ENCODE peak calls at places on chromosomes 7 and 10, in eight cellular contexts. One of them, this sample, is unnamed.

GRCh38 chr7:80902035-80902434 is 16.8 kb downstream of the SEMA3C start:
- ATAC-seq in HepG2: no peak
- ATAC-seq in HCT116: no peak
- ATAC-seq in K562: no peak
- ATAC-seq in GM23338: no peak
- ATAC-seq in Panc1: no peak
- ATAC-seq in GM12878: no peak
- ATAC-seq in upper lobe of left lung: no peak
- ATAC-seq in this sample: no peak

GRCh38 chr7:98418636-98419315 is 17.9 kb upstream of the BAIAP2L1 start:
- ATAC-seq in HepG2: peak; percentile 80
- ATAC-seq in HCT116: peak; percentile 84
- ATAC-seq in K562: peak; percentile 66
- ATAC-seq in GM23338: no peak
- ATAC-seq in Panc1: peak; percentile 95
- ATAC-seq in GM12878: no peak
- ATAC-seq in upper lobe of left lung: peak; percentile 68
- ATAC-seq in this sample: no peak

GRCh38 chr7:90690159-90690858 is 94.2 kb downstream of the CDK14 start:
- ATAC-seq in HepG2: no peak
- ATAC-seq in HCT116: no peak
- ATAC-seq in K562: no peak
- ATAC-seq in GM23338: no peak
- ATAC-seq in Panc1: no peak
- ATAC-seq in GM12878: peak; percentile 69
- ATAC-seq in upper lobe of left lung: no peak
- ATAC-seq in this sample: no peak

GRCh38 chr10:13990392-13990805 is 340.3 kb downstream of the FRMD4A start:
- ATAC-seq in HepG2: no peak
- ATAC-seq in HCT116: no peak
- ATAC-seq in K562: no peak
- ATAC-seq in GM23338: no peak
- ATAC-seq in Panc1: no peak
- ATAC-seq in GM12878: no peak
- ATAC-seq in upper lobe of left lung: peak; percentile 77
- ATAC-seq in this sample: peak; percentile 71

GRCh38 chr10:96767611-96768010 is 47.3 kb upstream of the PIK3AP1 start:
- ATAC-seq in HepG2: no peak
- ATAC-seq in HCT116: no peak
- ATAC-seq in K562: no peak
- ATAC-seq in GM23338: no peak
- ATAC-seq in Panc1: no peak
- ATAC-seq in GM12878: no peak
- ATAC-seq in upper lobe of left lung: no peak
- ATAC-seq in this sample: no peak

GRCh38 chr10:59865101-59865500 is 41.3 kb downstream of the CCDC6 start:
- ATAC-seq in HepG2: peak; percentile 76
- ATAC-seq in HCT116: peak; percentile 91
- ATAC-seq in K562: peak; percentile 89
- ATAC-seq in GM23338: peak; percentile 72
- ATAC-seq in Panc1: peak; percentile 65
- ATAC-seq in GM12878: peak; percentile 91
- ATAC-seq in upper lobe of left lung: peak; percentile 62
- ATAC-seq in this sample: peak; percentile 59

GRCh38 chr10:91000470-91000869 is 79.6 kb upstream of the ANKRD1 start:
- ATAC-seq in HepG2: no peak
- ATAC-seq in HCT116: no peak
- ATAC-seq in K562: no peak
- ATAC-seq in GM23338: no peak
- ATAC-seq in Panc1: no peak
- ATAC-seq in GM12878: no peak
- ATAC-seq in upper lobe of left lung: no peak
- ATAC-seq in this sample: no peak

GRCh38 chr7:47355684-47356083 is 226.2 kb downstream of the TNS3 start:
- ATAC-seq in HepG2: no peak
- ATAC-seq in HCT116: no peak
- ATAC-seq in K562: no peak
- ATAC-seq in GM23338: no peak
- ATAC-seq in Panc1: no peak
- ATAC-seq in GM12878: no peak
- ATAC-seq in upper lobe of left lung: no peak
- ATAC-seq in this sample: no peak

GRCh38 chr7:32336726-32337125 is 153.5 kb downstream of the LSM5 start:
- ATAC-seq in HepG2: no peak
- ATAC-seq in HCT116: no peak
- ATAC-seq in K562: no peak
- ATAC-seq in GM23338: no peak
- ATAC-seq in Panc1: no peak
- ATAC-seq in GM12878: no peak
- ATAC-seq in upper lobe of left lung: no peak
- ATAC-seq in this sample: no peak

GRCh38 chr10:77537720-77538373 is 99.8 kb downstream of the KCNMA1 start:
- ATAC-seq in HepG2: no peak
- ATAC-seq in HCT116: no peak
- ATAC-seq in K562: no peak
- ATAC-seq in GM23338: no peak
- ATAC-seq in Panc1: no peak
- ATAC-seq in GM12878: no peak
- ATAC-seq in upper lobe of left lung: peak; percentile 12
- ATAC-seq in this sample: peak; percentile 76
- TF ChIP-seq POLR2AphosphoS5 in HepG2: no peak
- TF ChIP-seq POLR2AphosphoS5 in HCT116: no peak
- TF ChIP-seq POLR2AphosphoS5 in K562: no peak
- TF ChIP-seq POLR2AphosphoS5 in GM23338: no peak
- TF ChIP-seq POLR2AphosphoS5 in Panc1: no peak
- TF ChIP-seq POLR2AphosphoS5 in GM12878: no peak
- TF ChIP-seq POLR2AphosphoS5 in upper lobe of left lung: no peak
- TF ChIP-seq POLR2AphosphoS5 in this sample: peak; percentile 74

DNA sequence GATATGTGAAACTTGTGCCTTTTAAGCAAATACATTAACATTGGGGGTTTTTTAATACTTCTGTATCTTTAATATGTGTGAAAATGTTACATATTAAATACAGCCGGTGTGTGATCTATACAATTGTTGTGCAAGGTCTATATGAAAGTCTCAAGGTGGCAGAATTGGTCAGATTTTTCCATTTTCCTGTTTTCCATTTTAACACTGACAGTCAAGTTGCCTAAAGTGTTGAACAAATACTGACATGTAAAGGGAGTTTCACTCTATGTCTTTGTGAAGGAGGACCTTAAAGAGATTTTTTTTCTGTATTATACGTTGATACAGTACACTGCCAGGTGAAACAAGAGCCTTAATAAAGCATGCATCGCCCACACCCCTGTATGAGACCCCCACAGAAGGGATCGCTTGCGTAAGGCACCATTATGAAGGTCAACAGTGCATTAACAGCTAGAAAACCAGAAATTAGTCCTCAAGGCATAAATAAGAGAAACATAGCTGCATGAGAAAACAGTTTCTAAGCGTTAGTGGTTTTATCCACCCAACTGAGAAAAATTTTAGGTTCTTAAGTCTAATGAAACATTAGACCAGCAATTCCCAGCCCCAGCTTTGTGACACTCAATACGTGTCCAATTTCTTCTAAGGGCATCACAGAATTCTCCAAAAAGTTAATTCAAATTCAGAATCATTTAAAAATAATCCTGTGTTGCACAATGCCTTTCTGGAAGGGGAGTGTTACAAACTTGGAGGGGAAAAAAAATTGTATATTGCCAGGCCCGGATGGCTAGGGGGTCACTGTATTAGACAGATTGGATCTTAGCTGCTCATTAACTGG is 6.9 kb downstream of the KLF6 start:
- ATAC-seq in HepG2: no peak
- ATAC-seq in HCT116: no peak
- ATAC-seq in K562: no peak
- ATAC-seq in GM23338: no peak
- ATAC-seq in Panc1: no peak
- ATAC-seq in GM12878: no peak
- ATAC-seq in upper lobe of left lung: no peak
- ATAC-seq in this sample: no peak
- TF ChIP-seq POLR2AphosphoS5 in HepG2: no peak
- TF ChIP-seq POLR2AphosphoS5 in HCT116: no peak
- TF ChIP-seq POLR2AphosphoS5 in K562: no peak
- TF ChIP-seq POLR2AphosphoS5 in GM23338: no peak
- TF ChIP-seq POLR2AphosphoS5 in Panc1: peak; percentile 51
- TF ChIP-seq POLR2AphosphoS5 in GM12878: peak; percentile 22
- TF ChIP-seq POLR2AphosphoS5 in upper lobe of left lung: no peak
- TF ChIP-seq POLR2AphosphoS5 in this sample: no peak

GRCh38 chr7:122515404-122515803 is 183.5 kb downstream of the RNF133 start:
- ATAC-seq in HepG2: peak; percentile 97
- ATAC-seq in HCT116: no peak
- ATAC-seq in K562: no peak
- ATAC-seq in GM23338: no peak
- ATAC-seq in Panc1: no peak
- ATAC-seq in GM12878: peak; percentile 58
- ATAC-seq in upper lobe of left lung: no peak
- ATAC-seq in this sample: no peak

GRCh38 chr7:122507591-122507990 is 191.3 kb downstream of the RNF133 start:
- ATAC-seq in HepG2: no peak
- ATAC-seq in HCT116: no peak
- ATAC-seq in K562: no peak
- ATAC-seq in GM23338: no peak
- ATAC-seq in Panc1: no peak
- ATAC-seq in GM12878: no peak
- ATAC-seq in upper lobe of left lung: no peak
- ATAC-seq in this sample: no peak

DNA sequence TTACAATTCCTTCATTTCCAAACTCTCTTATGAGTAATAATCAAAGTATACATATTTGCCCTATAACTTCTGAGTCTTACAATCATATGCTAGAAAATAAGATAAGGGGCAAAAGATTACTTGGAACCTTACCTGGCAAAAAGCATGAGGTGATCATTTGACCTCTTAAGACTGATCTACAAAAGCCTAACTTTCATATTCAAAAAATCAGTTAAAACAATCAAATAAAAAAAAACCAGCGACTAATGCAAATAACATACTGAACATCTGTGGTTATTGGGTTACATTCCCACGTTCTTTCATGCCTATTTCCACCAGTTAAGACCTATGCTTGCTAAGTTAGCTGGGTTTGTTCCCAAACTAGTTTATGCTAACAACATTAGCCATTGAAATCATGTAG is 187.6 kb downstream of the RNF133 start:
- ATAC-seq in HepG2: no peak
- ATAC-seq in HCT116: no peak
- ATAC-seq in K562: no peak
- ATAC-seq in GM23338: no peak
- ATAC-seq in Panc1: no peak
- ATAC-seq in GM12878: no peak
- ATAC-seq in upper lobe of left lung: no peak
- ATAC-seq in this sample: no peak
- TF ChIP-seq POLR2AphosphoS5 in HepG2: no peak
- TF ChIP-seq POLR2AphosphoS5 in HCT116: no peak
- TF ChIP-seq POLR2AphosphoS5 in K562: no peak
- TF ChIP-seq POLR2AphosphoS5 in GM23338: no peak
- TF ChIP-seq POLR2AphosphoS5 in Panc1: no peak
- TF ChIP-seq POLR2AphosphoS5 in GM12878: no peak
- TF ChIP-seq POLR2AphosphoS5 in upper lobe of left lung: no peak
- TF ChIP-seq POLR2AphosphoS5 in this sample: no peak

DNA sequence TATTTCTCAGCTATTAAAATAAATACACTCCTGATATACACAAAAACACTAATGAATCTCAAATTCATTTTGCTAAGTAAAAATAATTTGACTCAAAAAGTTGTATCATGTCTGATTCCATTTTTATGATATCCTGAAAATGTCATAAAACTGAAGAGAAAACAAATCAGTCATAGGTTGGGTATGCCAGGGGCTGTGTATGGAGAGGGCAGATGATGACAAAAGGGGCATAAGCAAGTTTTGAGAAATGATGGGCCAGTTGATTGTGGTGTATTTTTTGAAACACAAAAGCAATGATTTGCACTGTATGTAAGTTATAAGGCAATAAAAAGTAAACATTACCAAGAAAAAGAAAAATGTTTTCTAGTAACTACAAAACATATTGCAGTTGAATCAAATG is 35.3 kb upstream of the ING3 start:
- ATAC-seq in HepG2: no peak
- ATAC-seq in HCT116: no peak
- ATAC-seq in K562: no peak
- ATAC-seq in GM23338: no peak
- ATAC-seq in Panc1: no peak
- ATAC-seq in GM12878: no peak
- ATAC-seq in upper lobe of left lung: no peak
- ATAC-seq in this sample: no peak
- TF ChIP-seq POLR2AphosphoS5 in HepG2: no peak
- TF ChIP-seq POLR2AphosphoS5 in HCT116: no peak
- TF ChIP-seq POLR2AphosphoS5 in K562: no peak
- TF ChIP-seq POLR2AphosphoS5 in GM23338: no peak
- TF ChIP-seq POLR2AphosphoS5 in Panc1: no peak
- TF ChIP-seq POLR2AphosphoS5 in GM12878: no peak
- TF ChIP-seq POLR2AphosphoS5 in upper lobe of left lung: no peak
- TF ChIP-seq POLR2AphosphoS5 in this sample: no peak

DNA sequence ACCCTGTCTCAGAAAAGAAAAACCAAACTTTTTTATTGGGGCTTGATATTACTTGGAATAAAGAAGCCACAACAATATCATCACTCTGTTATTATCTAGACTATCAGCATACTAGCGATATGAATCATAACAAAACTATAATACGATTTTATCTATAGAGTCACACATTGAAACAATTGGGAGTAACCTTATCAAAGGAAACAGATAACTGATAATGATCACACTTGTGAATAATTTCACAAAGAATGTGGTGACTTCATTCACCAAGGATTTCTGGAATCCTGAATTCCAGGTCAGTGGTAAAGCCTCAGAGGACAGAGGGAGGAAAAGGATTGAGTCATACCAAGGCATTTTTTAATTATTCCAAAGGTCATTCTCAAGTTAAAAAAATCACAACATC is 32.1 kb upstream of the NMT2 start:
- ATAC-seq in HepG2: peak; percentile 45
- ATAC-seq in HCT116: peak; percentile 79
- ATAC-seq in K562: no peak
- ATAC-seq in GM23338: peak; percentile 57
- ATAC-seq in Panc1: peak; percentile 91
- ATAC-seq in GM12878: no peak
- ATAC-seq in upper lobe of left lung: peak; percentile 76
- ATAC-seq in this sample: peak; percentile 81
- TF ChIP-seq POLR2AphosphoS5 in HepG2: no peak
- TF ChIP-seq POLR2AphosphoS5 in HCT116: peak; percentile 66
- TF ChIP-seq POLR2AphosphoS5 in K562: no peak
- TF ChIP-seq POLR2AphosphoS5 in GM23338: no peak
- TF ChIP-seq POLR2AphosphoS5 in Panc1: peak; percentile 30
- TF ChIP-seq POLR2AphosphoS5 in GM12878: no peak
- TF ChIP-seq POLR2AphosphoS5 in upper lobe of left lung: no peak
- TF ChIP-seq POLR2AphosphoS5 in this sample: peak; percentile 57